ENCODE peak calls at places on chromosomes 16 and 17, in six cellular contexts. C is lower leg skin, R is fibroblast of the aortic adventitia, V is brain microvascular endothelial cell, G is astrocyte of the cerebellum, K is mammary epithelial cell. M is an unnamed sample.

GRCh38 chr16:66242672-66243071 is 123.8 kb upstream of the CDH5 start:
- DNase-seq in C (no peak), R (no peak), V (no peak), G (no peak), K (no peak), M (no peak)

GRCh38 chr17:81189670-81190530 is 23.9 kb upstream of the AATK start:
- DNase-seq in C (no peak), R (no peak), V (no peak), G (no peak), K (no peak), M (no peak)

GRCh38 chr17:38600906-38601305 is 4.8 kb downstream of the SRCIN1 start:
- DNase-seq in C (no peak), R (no peak), V (no peak), G (no peak), K (no peak), M (no peak)

GRCh38 chr17:34370997-34371395 is 8.0 kb upstream of the CCL1 start:
- DNase-seq in C (no peak), R (peak), V (no peak), G (no peak), K (peak), M (no peak)

GRCh38 chr17:19002805-19003542 is 1.6 kb downstream of the FAM83G start:
- DNase-seq in C (no peak), R (peak), V (no peak), G (peak), K (peak), M (no peak)

GRCh38 chr17:3963214-3964201 is 729 bp downstream of the ATP2A3 start:
- DNase-seq in C (no peak), R (no peak), V (no peak), G (no peak), K (no peak), M (no peak)

GRCh38 chr16:3880623-3881498 is at the start of gene CREBBP:
- DNase-seq in C (peak), R (peak), V (peak), G (peak), K (peak), M (peak)

GRCh38 chr17:31598921-31599571 is 207.6 kb downstream of the RAB11FIP4 start:
- DNase-seq in C (peak), R (no peak), V (no peak), G (no peak), K (no peak), M (no peak)

GRCh38 chr17:19311016-19311415 is 51.5 kb downstream of the B9D1 start:
- DNase-seq in C (no peak), R (no peak), V (no peak), G (no peak), K (no peak), M (no peak)

GRCh38 chr17:46140645-46141197 is 52.5 kb downstream of the KANSL1 start:
- DNase-seq in C (no peak), R (no peak), V (no peak), G (no peak), K (no peak), M (no peak)

GRCh38 chr17:42681976-42682375 is 333 bp upstream of the CCR10 start:
- DNase-seq in C (no peak), R (no peak), V (no peak), G (no peak), K (no peak), M (no peak)

GRCh38 chr16:87360862-87361610 is 22.5 kb downstream of the FBXO31 start:
- DNase-seq in C (no peak), R (no peak), V (no peak), G (no peak), K (no peak), M (no peak)

GRCh38 chr16:68696514-68696913 is 40.6 kb upstream of the CDH1 start:
- DNase-seq in C (no peak), R (no peak), V (no peak), G (no peak), K (no peak), M (no peak)

GRCh38 chr16:26012376-26012775 is 320.6 kb downstream of the HS3ST4 start:
- DNase-seq in C (no peak), R (no peak), V (no peak), G (no peak), K (no peak), M (no peak)
- H3K4me3 ChIP-seq in C (no peak), R (no peak), V (no peak), G (no peak), K (no peak), M (no peak)

GRCh38 chr17:70581459-70581858 is 412.1 kb downstream of the KCNJ2 start:
- DNase-seq in C (no peak), R (no peak), V (no peak), G (no peak), K (no peak), M (no peak)

GRCh38 chr17:70582777-70583176 is 413.4 kb downstream of the KCNJ2 start:
- DNase-seq in C (no peak), R (no peak), V (no peak), G (no peak), K (no peak), M (no peak)

DNA sequence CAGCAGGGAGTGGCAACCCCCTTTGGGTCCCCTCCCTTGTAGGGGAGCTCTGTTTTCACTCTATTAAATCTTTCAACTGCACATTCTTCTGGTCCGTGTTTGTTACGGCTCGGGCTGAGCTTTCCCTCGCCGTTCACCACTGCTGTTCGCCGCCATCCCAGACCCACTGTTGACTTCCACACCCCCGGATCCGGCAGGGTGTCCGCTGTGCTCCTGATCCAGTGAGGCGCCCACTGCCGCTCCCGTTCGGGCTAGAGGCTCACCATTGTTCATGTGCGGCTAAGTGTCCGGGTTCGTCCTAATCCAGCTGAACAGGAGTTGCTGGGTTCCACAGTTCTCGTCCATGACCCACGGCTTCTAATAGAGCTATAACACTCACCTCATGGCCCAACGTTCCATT is 408.1 kb downstream of the KCNJ2 start:
- DNase-seq in C (no peak), R (no peak), V (no peak), G (no peak), K (no peak), M (no peak)
- TF ChIP-seq CTCF in C (no peak), R (no peak), V (no peak), G (no peak), K (no peak), M (no peak)

DNA sequence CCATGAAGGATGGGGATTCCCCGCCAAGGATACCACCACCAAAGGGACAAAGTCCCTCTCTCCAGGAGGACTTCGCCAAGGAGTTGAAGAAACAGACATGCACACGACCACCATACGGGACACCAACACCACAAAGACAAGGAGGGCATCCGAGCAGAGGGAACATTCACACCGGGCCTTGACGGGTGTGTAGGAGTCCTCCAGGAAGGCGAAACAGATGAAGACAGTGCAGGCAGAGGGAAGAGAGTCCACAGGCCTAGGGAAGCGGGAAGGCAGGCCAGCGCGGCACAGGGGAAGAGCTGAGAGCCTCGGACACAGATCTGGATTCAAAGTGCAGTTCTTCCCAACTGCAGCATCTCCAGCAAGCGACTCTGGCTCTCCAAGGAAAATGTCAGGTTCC is 10.8 kb downstream of the COTL1 start:
- DNase-seq in C (no peak), R (no peak), V (no peak), G (no peak), K (no peak), M (no peak)
- H3K4me3 ChIP-seq in C (no peak), R (no peak), V (no peak), G (no peak), K (no peak), M (no peak)

GRCh38 chr17:72287586-72287985 is 166.8 kb downstream of the SOX9 start:
- DNase-seq in C (no peak), R (no peak), V (no peak), G (no peak), K (no peak), M (no peak)
- TF ChIP-seq CTCF in C (no peak), R (no peak), V (no peak), G (no peak), K (no peak), M (no peak)

GRCh38 chr17:50274142-50274944 is at the start of gene TMEM92:
- DNase-seq in C (no peak), R (no peak), V (no peak), G (no peak), K (no peak), M (no peak)

GRCh38 chr17:50275279-50275678 is 1.0 kb downstream of the TMEM92 start:
- DNase-seq in C (no peak), R (no peak), V (no peak), G (no peak), K (no peak), M (no peak)

GRCh38 chr17:50276588-50277356 is 2.5 kb downstream of the TMEM92 start:
- DNase-seq in C (no peak), R (no peak), V (no peak), G (no peak), K (no peak), M (no peak)

GRCh38 chr17:50273654-50274040 is 619 bp upstream of the TMEM92 start:
- DNase-seq in C (peak), R (no peak), V (no peak), G (no peak), K (no peak), M (no peak)

GRCh38 chr17:50274945-50275221 is 617 bp downstream of the TMEM92 start:
- DNase-seq in C (no peak), R (no peak), V (no peak), G (no peak), K (no peak), M (no peak)
- H3K4me3 ChIP-seq in C (no peak), R (no peak), V (no peak), G (peak), K (no peak), M (peak)

GRCh38 chr17:50682441-50682840 is 25.3 kb downstream of the ANKRD40 start:
- DNase-seq in C (no peak), R (no peak), V (no peak), G (no peak), K (no peak), M (no peak)
- TF ChIP-seq CTCF in C (no peak), R (no peak), V (no peak), G (no peak), K (no peak), M (no peak)

GRCh38 chr16:85829266-85829665 is 29.8 kb downstream of the COX4I1 start:
- DNase-seq in C (no peak), R (no peak), V (no peak), G (no peak), K (no peak), M (no peak)
- H3K4me3 ChIP-seq in C (no peak), R (no peak), V (no peak), G (no peak), K (no peak), M (no peak)

GRCh38 chr16:78706637-78707036 is 607.2 kb downstream of the WWOX start:
- DNase-seq in C (no peak), R (no peak), V (no peak), G (no peak), K (no peak), M (no peak)
- TF ChIP-seq CTCF in C (no peak), R (no peak), V (no peak), G (no peak), K (no peak), M (no peak)

DNA sequence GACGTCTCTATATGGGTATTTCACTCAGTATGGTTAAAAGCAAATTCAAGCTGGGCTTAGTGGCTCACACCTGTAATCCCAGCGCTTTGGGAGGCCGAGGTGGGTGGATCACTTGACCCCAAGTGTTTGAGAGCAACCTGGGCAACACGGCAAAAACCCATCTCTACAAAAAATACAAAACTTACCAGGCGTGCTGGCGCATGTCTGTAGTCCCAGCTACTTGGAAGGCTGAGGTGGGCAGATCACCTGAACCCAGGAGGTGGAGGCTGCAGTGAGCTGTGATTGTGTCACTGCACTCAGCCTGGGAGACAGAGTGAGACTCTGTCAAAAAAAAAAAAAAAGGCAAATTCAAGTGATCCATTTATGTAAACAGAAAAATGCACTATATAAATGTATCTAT is 1.3 kb upstream of the TNFRSF17 start:
- DNase-seq in C (peak), R (no peak), V (no peak), G (no peak), K (no peak), M (no peak)
- H3K4me3 ChIP-seq in C (no peak), R (no peak), V (no peak), G (no peak), K (no peak), M (no peak)

M was measured in kidney epithelial cell.